ENCODE peak calls at places on chromosomes 1 and 21, in seven cellular contexts. A is right lobe of liver, J is brain microvascular endothelial cell, U is RWPE1, T is left ventricle myocardium inferior, X is heart left ventricle, O is left lung. F is an unnamed sample.

GRCh38 chr1:14039894-14040430 is 340.0 kb downstream of the PRDM2 start:
- DNase-seq in A (no peak), J (no peak), U (peak), T (no peak), X (no peak), O (no peak), F (no peak)

GRCh38 chr1:53206735-53207379 is 10.2 kb downstream of the CPT2 start:
- DNase-seq in A (no peak), J (no peak), U (no peak), T (no peak), X (no peak), O (no peak), F (no peak)

GRCh38 chr1:73333847-73334503 is 864.0 kb downstream of the LRRIQ3 start:
- DNase-seq in A (no peak), J (no peak), U (no peak), T (no peak), X (no peak), O (no peak), F (no peak)

GRCh38 chr21:41437754-41438153 is 11.7 kb downstream of the MX1 start:
- DNase-seq in A (no peak), J (no peak), U (no peak), T (no peak), X (no peak), O (no peak), F (no peak)

GRCh38 chr21:31173881-31174555 is 135.7 kb upstream of the KRTAP19-8 start:
- DNase-seq in A (peak), J (no peak), U (no peak), T (peak), X (peak), O (no peak), F (no peak)

GRCh38 chr1:7582439-7582972 is 188.6 kb upstream of the VAMP3 start:
- DNase-seq in A (peak), J (no peak), U (no peak), T (no peak), X (peak), O (peak), F (no peak)

GRCh38 chr21:36756527-36756926 is 57.6 kb downstream of the SIM2 start:
- DNase-seq in A (no peak), J (peak), U (no peak), T (no peak), X (no peak), O (no peak), F (no peak)

GRCh38 chr21:44426663-44427191 is 28.6 kb upstream of the LRRC3 start:
- DNase-seq in A (peak), J (no peak), U (no peak), T (peak), X (no peak), O (peak), F (no peak)

GRCh38 chr1:197706593-197706992 is 68.7 kb downstream of the DENND1B start:
- DNase-seq in A (no peak), J (no peak), U (no peak), T (no peak), X (no peak), O (no peak), F (no peak)

GRCh38 chr1:215748431-215748830 is 181.3 kb downstream of the KCTD3 start:
- DNase-seq in A (no peak), J (no peak), U (no peak), T (no peak), X (no peak), O (no peak), F (no peak)

GRCh38 chr1:208431721-208432120 is 187.5 kb upstream of the PLXNA2 start:
- DNase-seq in A (no peak), J (no peak), U (peak), T (no peak), X (no peak), O (no peak), F (no peak)

DNA sequence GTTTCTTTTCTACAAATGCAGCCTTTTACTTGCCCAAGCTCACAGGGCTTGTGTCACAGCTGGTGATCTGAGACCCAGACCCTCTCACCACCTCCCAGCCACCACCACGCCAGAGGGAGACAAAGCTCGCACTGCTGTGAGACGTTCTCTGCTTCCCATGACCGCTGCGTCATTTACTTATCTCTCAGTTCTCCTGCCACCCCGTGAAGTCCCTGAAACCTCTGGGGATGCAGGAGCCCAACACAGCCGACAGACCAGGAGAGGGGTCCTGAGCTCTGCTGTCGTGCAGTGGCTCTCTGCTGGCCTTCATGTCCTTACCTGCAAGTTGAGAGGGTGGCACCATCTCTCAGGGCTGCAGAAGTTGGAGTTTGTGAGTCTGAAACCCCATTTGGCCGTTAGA is 77.7 kb downstream of the SLC16A1 start:
- DNase-seq in A (no peak), J (no peak), U (no peak), T (no peak), X (no peak), O (no peak), F (no peak)
- TF ChIP-seq CTCF in A (no peak), J (no peak), U (no peak), T (no peak), X (no peak), O (no peak), F (no peak)

GRCh38 chr1:30251451-30251850 is 471.9 kb downstream of the MATN1 start:
- DNase-seq in A (no peak), J (no peak), U (no peak), T (no peak), X (no peak), O (no peak), F (no peak)

GRCh38 chr1:30253361-30253760 is 470.0 kb downstream of the MATN1 start:
- DNase-seq in A (no peak), J (no peak), U (no peak), T (no peak), X (no peak), O (no peak), F (no peak)

GRCh38 chr1:30256911-30257310 is 466.5 kb downstream of the MATN1 start:
- DNase-seq in A (no peak), J (no peak), U (no peak), T (no peak), X (no peak), O (no peak), F (no peak)

GRCh38 chr1:30255111-30255510 is 468.3 kb downstream of the MATN1 start:
- DNase-seq in A (no peak), J (no peak), U (no peak), T (no peak), X (no peak), O (no peak), F (no peak)

DNA sequence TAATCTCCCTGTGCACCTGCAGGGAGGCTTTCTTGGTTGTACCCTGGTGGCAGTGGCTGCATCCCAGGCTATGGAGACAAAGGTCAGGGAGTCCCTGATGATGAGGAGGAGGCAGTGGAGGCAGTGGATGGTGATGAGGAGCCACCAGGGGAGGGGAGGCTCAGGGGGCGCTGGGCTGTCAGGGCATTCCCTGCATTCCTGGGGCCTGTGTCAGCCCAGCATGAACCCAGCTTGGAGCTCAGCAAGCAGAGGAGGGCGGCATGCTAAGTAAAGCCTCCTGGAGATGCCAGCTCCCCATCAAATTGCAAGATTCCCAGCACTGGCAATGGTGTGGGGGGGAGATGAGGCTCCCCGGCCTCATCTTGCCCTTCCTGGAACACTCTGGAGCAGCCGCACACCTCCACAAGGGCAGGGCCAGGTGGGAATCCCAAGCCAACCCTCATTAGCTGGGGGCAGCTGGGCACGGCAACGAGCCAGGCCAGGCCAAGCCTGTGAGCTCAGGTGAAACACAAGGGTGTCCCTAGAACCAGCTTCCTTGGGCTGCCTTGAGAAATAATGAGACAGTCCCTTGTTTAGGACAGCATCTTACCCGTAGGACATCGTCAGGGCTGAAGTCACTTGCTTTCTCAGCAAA is 469.5 kb downstream of the MATN1 start:
- DNase-seq in A (no peak), J (no peak), U (no peak), T (no peak), X (no peak), O (no peak), F (no peak)
- H3K27ac ChIP-seq in A (no peak), J (no peak), U (no peak), T (no peak), X (no peak), O (no peak), F (no peak)

DNA sequence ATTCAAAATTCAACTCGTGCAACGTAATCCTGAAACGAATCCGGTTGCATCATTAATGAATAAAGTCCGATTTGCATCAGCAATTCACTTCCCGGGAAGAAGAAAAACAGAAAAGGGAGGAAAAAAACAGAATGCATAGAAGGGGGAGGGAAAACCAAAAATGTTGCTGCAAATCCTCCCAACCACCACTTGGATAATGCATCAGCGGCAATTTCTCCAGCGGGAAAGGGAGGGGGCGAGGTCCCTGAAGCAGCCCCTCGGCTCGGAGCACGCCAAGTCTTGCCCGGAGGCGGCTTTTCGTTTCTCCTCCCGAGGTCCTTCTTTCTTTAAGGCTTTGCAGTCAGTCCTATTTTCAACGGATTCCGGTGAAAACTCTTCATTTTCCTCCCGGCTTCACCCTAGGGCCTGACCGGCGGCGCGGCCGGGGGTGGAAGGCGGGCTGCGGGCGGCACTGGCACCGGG is 720 bp downstream of the CDC42BPA start:
- DNase-seq in A (peak), J (peak), U (peak), T (peak), X (peak), O (no peak), F (no peak)
- TF ChIP-seq CTCF in A (peak), J (peak), U (no peak), T (peak), X (no peak), O (no peak), F (peak)

DNA sequence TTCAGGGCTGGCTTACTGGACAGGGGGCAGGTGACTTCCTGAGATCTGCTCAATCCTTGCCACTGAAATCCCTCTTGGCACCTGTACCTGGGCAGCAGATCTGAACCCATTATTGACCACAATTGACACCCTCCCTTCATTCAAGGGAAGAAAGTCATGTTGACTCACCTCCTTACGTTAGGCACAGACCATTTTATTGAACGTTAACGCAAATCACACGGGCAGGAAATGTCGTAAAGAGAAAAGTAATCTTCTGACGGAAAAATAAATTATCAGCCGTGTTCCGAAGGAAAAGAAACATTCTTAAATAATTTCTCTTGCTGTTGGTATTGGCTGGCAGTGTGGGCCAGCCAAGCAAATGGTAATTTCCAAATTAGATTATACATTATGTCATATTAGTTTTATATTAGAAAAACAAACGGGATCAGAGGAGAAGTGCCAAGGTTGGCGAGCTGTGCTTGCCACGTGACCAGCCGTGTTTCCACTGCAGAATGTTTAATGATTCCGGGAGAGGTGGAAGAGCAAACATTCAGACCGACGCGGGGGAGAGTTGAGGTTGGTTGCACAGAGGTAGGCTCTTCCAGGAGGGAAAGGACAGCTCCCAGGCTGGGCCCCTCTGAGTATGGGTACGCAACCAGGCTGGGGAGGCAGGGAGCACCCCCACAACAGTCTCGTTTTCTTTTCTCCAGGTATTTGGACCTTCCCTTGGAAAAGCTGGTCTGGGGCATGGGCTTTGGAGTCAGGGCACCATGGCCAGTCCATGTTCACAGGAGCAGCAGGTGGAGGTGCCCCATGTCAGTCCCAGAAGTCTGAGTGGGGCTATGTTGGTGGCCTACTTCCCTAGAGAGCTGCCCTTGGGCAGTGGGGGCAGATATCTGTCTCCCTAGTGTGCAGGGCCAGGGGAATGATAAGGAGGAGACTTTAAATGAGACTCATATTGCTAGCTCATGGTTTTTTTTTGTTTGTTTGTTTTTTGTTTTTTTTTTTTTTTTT is 121.1 kb downstream of the FOXD2 start:
- DNase-seq in A (peak), J (no peak), U (peak), T (no peak), X (no peak), O (no peak), F (peak)
- H3K27ac ChIP-seq in A (peak), J (no peak), U (no peak), T (no peak), X (no peak), O (peak), F (no peak)

GRCh38 chr1:24884751-24885150 is 45.3 kb downstream of the RUNX3 start:
- DNase-seq in A (no peak), J (no peak), U (no peak), T (no peak), X (no peak), O (no peak), F (no peak)
- TF ChIP-seq CTCF in A (no peak), J (no peak), U (no peak), T (no peak), X (no peak), O (no peak), F (no peak)

GRCh38 chr1:171081220-171081993 is 9.3 kb upstream of the FMO3 start:
- DNase-seq in A (no peak), J (peak), U (peak), T (no peak), X (no peak), O (no peak), F (no peak)

GRCh38 chr1:171081994-171082295 is 8.8 kb upstream of the FMO3 start:
- DNase-seq in A (no peak), J (no peak), U (no peak), T (no peak), X (no peak), O (no peak), F (no peak)

GRCh38 chr1:171083222-171083621 is 7.5 kb upstream of the FMO3 start:
- DNase-seq in A (no peak), J (no peak), U (no peak), T (no peak), X (no peak), O (no peak), F (no peak)

GRCh38 chr1:171084879-171085278 is 5.8 kb upstream of the FMO3 start:
- DNase-seq in A (no peak), J (no peak), U (no peak), T (no peak), X (no peak), O (no peak), F (no peak)

DNA sequence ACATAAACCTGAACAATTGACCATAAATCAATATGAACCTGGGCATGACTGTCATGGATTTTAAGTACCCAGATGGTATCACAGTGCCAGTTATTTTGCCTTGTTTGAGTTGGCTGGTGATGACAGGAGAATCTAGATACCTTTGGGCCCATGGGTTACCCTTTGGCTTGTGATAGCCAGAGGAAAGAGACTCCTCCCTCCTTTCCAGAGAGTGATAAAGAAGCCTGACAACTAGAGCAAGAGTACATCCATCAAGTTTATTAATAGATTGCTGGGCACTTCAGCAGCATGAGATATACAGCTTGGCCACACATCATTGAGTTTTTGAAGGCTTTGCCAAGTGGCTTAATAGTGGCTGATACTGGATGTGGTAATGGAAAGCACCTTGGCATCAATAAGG is 6.6 kb upstream of the FMO3 start:
- DNase-seq in A (no peak), J (no peak), U (no peak), T (no peak), X (no peak), O (no peak), F (no peak)
- H3K27ac ChIP-seq in A (peak), J (no peak), U (no peak), T (no peak), X (no peak), O (no peak), F (no peak)

DNA sequence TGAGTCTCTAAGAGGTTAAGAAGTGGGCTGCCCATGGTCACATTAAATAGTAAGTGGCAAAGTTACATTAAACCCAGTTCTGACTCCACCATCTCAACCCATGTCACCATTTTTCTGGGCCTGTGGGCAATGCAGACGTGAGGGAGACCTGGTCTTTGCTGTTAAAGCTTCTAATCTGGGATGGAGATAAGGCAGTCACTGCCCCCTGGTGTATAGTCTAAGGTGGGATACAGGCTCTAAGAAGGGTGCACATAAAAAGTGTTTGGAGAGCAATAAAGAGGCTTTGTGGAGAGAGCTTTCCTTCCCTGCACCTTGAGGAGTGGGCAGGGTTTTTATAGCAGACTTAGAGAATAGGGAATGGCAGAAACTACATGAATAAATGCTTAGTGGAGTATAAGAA is 141.3 kb downstream of the ROR1 start:
- DNase-seq in A (no peak), J (no peak), U (no peak), T (no peak), X (no peak), O (no peak), F (no peak)
- TF ChIP-seq CTCF in A (no peak), J (peak), U (no peak), T (no peak), X (no peak), O (no peak), F (no peak)

DNA sequence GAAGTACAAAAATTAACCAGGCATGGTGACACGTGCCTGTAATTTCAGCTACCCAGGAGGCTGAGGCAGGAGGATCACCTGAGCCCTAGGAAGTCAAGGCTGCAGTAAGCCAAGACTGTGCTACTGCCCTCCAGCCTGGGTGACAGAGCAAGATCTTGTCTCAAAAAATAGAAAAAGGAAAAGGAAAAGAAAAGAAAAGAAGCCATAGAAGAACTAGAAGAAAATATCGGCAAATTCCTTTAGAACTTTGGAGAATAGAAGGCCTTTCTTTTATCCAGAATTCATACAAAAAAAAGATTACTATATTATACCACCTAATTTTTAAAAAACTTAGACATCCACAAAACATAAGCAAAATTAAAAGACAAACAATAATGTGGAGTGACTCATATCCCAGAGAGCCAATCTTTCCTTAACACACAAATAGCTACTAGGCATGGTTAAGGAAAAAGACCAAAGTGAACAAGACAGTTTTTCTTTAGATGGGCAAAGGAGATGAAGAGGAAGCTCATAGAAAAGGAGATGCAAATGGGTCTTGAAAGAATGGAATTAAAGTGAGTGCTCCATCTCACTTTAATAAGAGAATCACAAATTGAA is 251.1 kb upstream of the IRF2BP2 start:
- DNase-seq in A (no peak), J (no peak), U (no peak), T (no peak), X (no peak), O (no peak), F (no peak)
- H3K27ac ChIP-seq in A (no peak), J (no peak), U (no peak), T (no peak), X (no peak), O (no peak), F (no peak)

GRCh38 chr1:244833734-244834595 is 1.5 kb upstream of the COX20 start:
- DNase-seq in A (no peak), J (peak), U (peak), T (peak), X (peak), O (peak), F (no peak)
- TF ChIP-seq CTCF in A (peak), J (peak), U (no peak), T (peak), X (peak), O (peak), F (peak)

F was measured in keratinocyte.